ENCODE peak calls at places on chromosomes 12 and 14, in four cellular contexts. D is Kasumi-1, R is kidney tubule cell, L is ELF-1. P is an unnamed sample.

GRCh38 chr14:94919896-94920295 is 150.0 kb upstream of the GSC start:
- DNase-seq in R (no peak), L (no peak), D (no peak), P (no peak)

GRCh38 chr12:124032265-124032886 is 59.4 kb downstream of the ZNF664 start:
- DNase-seq in L (peak), R (peak), D (peak), P (peak)

GRCh38 chr12:38934696-38935095 is 29.3 kb upstream of the CPNE8 start:
- DNase-seq in L (no peak), D (peak), R (peak), P (no peak)

GRCh38 chr12:114399664-114400211 is 6.2 kb downstream of the TBX5 start:
- DNase-seq in R (peak), D (no peak), L (peak), P (no peak)

GRCh38 chr12:40534828-40535227 is 157.4 kb upstream of the CNTN1 start:
- DNase-seq in D (no peak), L (peak), R (no peak), P (no peak)

GRCh38 chr14:104094709-104095425 is 9.4 kb downstream of the ASPG start:
- DNase-seq in L (peak), R (peak), D (peak), P (peak)

GRCh38 chr14:37650356-37651037 is 55.1 kb downstream of the TTC6 start:
- DNase-seq in D (no peak), R (peak), L (no peak), P (no peak)

GRCh38 chr12:630656-631632 is 32.3 kb downstream of the NINJ2 start:
- DNase-seq in D (peak), L (peak), R (no peak), P (peak)

GRCh38 chr12:124654666-124655316 is 87.4 kb upstream of the NCOR2 start:
- DNase-seq in L (no peak), D (peak), R (peak), P (no peak)

GRCh38 chr14:61703342-61704129 is 8.2 kb downstream of the HIF1A start:
- DNase-seq in R (no peak), D (no peak), L (no peak), P (peak)

GRCh38 chr12:15650399-15651128 is 138.6 kb downstream of the EPS8 start:
- DNase-seq in R (no peak), L (peak), D (no peak), P (no peak)

GRCh38 chr14:68817513-68818212 is 24.8 kb upstream of the ZFP36L1 start:
- DNase-seq in D (no peak), R (no peak), L (no peak), P (no peak)

GRCh38 chr14:61452452-61452851 is 131.1 kb downstream of the PRKCH start:
- DNase-seq in R (no peak), D (no peak), L (no peak), P (peak)

GRCh38 chr12:62210422-62210821 is 49.8 kb upstream of the USP15 start:
- DNase-seq in L (peak), D (peak), R (peak), P (peak)

GRCh38 chr14:74240794-74241610 is 1.8 kb downstream of the VSX2 start:
- DNase-seq in L (peak), D (no peak), R (no peak), P (no peak)

GRCh38 chr12:57895337-57896138 is 45.8 kb upstream of the ATP23 start:
- DNase-seq in L (no peak), R (no peak), D (no peak), P (no peak)

GRCh38 chr12:9649532-9649940 is 20.0 kb upstream of the CLEC2D start:
- DNase-seq in R (peak), D (no peak), L (peak), P (peak)

GRCh38 chr14:67387195-67387594 is 24.8 kb downstream of the PLEK2 start:
- DNase-seq in D (no peak), L (no peak), R (peak), P (no peak)

GRCh38 chr12:67649165-67650126 is 901 bp downstream of the DYRK2 start:
- DNase-seq in L (peak), D (no peak), R (no peak), P (peak)

P was measured in GM12865.